ENCODE peak calls at places on chromosomes 13 and 19, in five cellular contexts. B is Peyer's patch, Z is right lobe of liver, M is pancreas, L is uterus. X is an unnamed sample.
A peak's percentile ranks its signal among the peaks of the same experiment; 100 is the strongest.

GRCh38 chr19:11513946-11514345 is 8.3 kb upstream of the ZNF653 start:
- DNase-seq in Z (no peak), L (no peak), M (no peak), B (no peak), X (no peak)

GRCh38 chr19:45202637-45203036 is 24.1 kb downstream of the BLOC1S3 start:
- DNase-seq in Z (no peak), M (no peak), B (no peak), L (no peak), X (no peak)

GRCh38 chr19:31095100-31095804 is 254.0 kb downstream of the TSHZ3 start:
- DNase-seq in L (no peak), Z (no peak), B (no peak), M (no peak), X (no peak)

GRCh38 chr19:1862424-1863307 is 713 bp downstream of the KLF16 start:
- DNase-seq in Z (peak; percentile 62), M (peak; percentile 56), L (no peak), B (peak; percentile 78), X (no peak)

GRCh38 chr13:97327071-97327470 is 104.9 kb downstream of the MBNL2 start:
- DNase-seq in M (no peak), Z (no peak), B (no peak), L (no peak), X (no peak)

GRCh38 chr13:51838235-51838846 is 6.6 kb downstream of the TMEM272 start:
- DNase-seq in M (no peak), Z (no peak), B (no peak), L (no peak), X (no peak)

GRCh38 chr13:20128459-20128927 is 32.4 kb downstream of the GJA3 start:
- DNase-seq in Z (peak; percentile 56), B (no peak), M (peak; percentile 57), L (no peak), X (no peak)

GRCh38 chr13:46343279-46343949 is 43.6 kb downstream of the RUBCNL start:
- DNase-seq in Z (no peak), B (no peak), M (no peak), L (no peak), X (no peak)

GRCh38 chr19:44072543-44073401 is 813 bp downstream of the ZNF284 start:
- DNase-seq in L (no peak), Z (no peak), B (no peak), M (no peak), X (no peak)

GRCh38 chr19:7926727-7927604 is 1.0 kb upstream of the CTXN1 start:
- DNase-seq in M (no peak), Z (peak; percentile 38), B (no peak), L (peak; percentile 50), X (no peak)

GRCh38 chr13:105083986-105084385 is 1451.5 kb downstream of the EFNB2 start:
- DNase-seq in Z (no peak), L (no peak), B (no peak), M (no peak), X (no peak)

GRCh38 chr13:42926555-42926954 is 65.5 kb downstream of the EPSTI1 start:
- DNase-seq in L (no peak), Z (no peak), B (no peak), M (no peak), X (no peak)

GRCh38 chr19:10289836-10290438 is at the start of gene ICAM5:
- DNase-seq in M (no peak), L (no peak), Z (no peak), B (no peak), X (no peak)

GRCh38 chr13:107421028-107421427 is 794.3 kb downstream of the LIG4 start:
- DNase-seq in M (no peak), L (no peak), B (no peak), Z (no peak), X (no peak)

GRCh38 chr13:46119883-46120614 is 15.2 kb upstream of the CPB2 start:
- DNase-seq in L (no peak), M (peak; percentile 29), Z (peak; percentile 22), B (no peak), X (no peak)

GRCh38 chr19:30049226-30049625 is 107.2 kb downstream of the URI1 start:
- DNase-seq in L (no peak), B (no peak), M (no peak), Z (no peak), X (no peak)

GRCh38 chr13:112213467-112214245 is 146.7 kb downstream of the SOX1 start:
- DNase-seq in Z (peak; percentile 89), L (no peak), M (peak; percentile 77), B (peak; percentile 79), X (no peak)

GRCh38 chr13:22064854-22065646 is 394.2 kb downstream of the FGF9 start:
- DNase-seq in M (no peak), B (no peak), Z (no peak), L (no peak), X (no peak)

GRCh38 chr13:61728468-61728867 is 312.8 kb upstream of the PCDH20 start:
- DNase-seq in Z (no peak), M (no peak), B (no peak), L (no peak), X (no peak)

GRCh38 chr19:16942583-16942982 is 53.8 kb downstream of the F2RL3 start:
- DNase-seq in M (no peak), L (no peak), Z (no peak), B (no peak), X (no peak)

GRCh38 chr13:90627813-90628212 is 719.7 kb upstream of the MIR17HG start:
- DNase-seq in M (no peak), Z (no peak), B (no peak), L (no peak), X (no peak)

GRCh38 chr13:24271231-24271610 is 38.2 kb upstream of the C1QTNF9 start:
- DNase-seq in L (no peak), Z (no peak), M (no peak), B (no peak), X (no peak)

GRCh38 chr19:40605201-40605971 is 4.2 kb downstream of the LTBP4 start:
- DNase-seq in M (peak; percentile 83), B (peak; percentile 95), Z (peak; percentile 82), L (peak; percentile 67), X (peak; percentile 72)

GRCh38 chr13:27027086-27027667 is 144.4 kb downstream of the USP12 start:
- DNase-seq in Z (no peak), L (no peak), B (no peak), M (no peak), X (no peak)

GRCh38 chr19:1221141-1221903 is 15.7 kb downstream of the STK11 start:
- DNase-seq in L (peak; percentile 48), Z (peak; percentile 76), M (peak; percentile 82), B (peak; percentile 71), X (peak; percentile 79)

GRCh38 chr19:18998276-18998675 is 35.0 kb downstream of the SUGP2 start:
- DNase-seq in Z (no peak), L (no peak), B (no peak), M (no peak), X (no peak)
- H3K36me3 ChIP-seq in Z (peaks cover 4% of the 10 kb centered on the region), L (no peaks in the 10 kb centered on the region), B (peaks cover 70% of the 10 kb centered on the region), M (no peaks in the 10 kb centered on the region), X (peaks cover 77% of the 10 kb centered on the region)

DNA sequence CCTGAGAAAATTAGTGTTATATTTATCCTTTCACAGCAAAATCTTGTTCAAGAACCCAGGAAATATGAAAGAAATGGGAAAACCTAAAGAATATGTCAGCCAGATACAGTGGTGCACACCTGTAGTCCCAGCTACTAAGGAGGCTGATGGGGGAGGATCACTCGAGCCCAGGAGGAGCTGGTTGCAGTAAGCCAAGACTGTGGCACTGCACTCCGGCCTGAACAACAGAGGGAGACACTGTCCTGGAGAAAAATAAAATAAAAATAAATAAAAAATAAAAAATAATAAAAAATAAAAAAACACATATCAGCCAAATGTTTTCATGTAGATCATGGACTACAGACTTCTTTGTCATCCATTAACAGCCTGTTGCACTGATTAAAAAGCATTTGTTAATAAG is 244.8 kb upstream of the KLHL1 start:
- DNase-seq in Z (no peak), B (no peak), L (no peak), M (no peak), X (no peak)
- TF ChIP-seq CTCF in Z (peak; percentile 44), B (peak; percentile 28), L (no peak), M (no peak), X (no peak)

GRCh38 chr19:18860302-18860700 is 28.5 kb downstream of the UPF1 start:
- DNase-seq in Z (no peak), M (no peak), L (no peak), B (no peak), X (no peak)
- H3K36me3 ChIP-seq in Z (peaks cover 23% of the 10 kb centered on the region), M (peaks cover 9% of the 10 kb centered on the region), L (no peaks in the 10 kb centered on the region), B (peaks cover 100% of the 10 kb centered on the region), X (peaks cover 100% of the 10 kb centered on the region)

DNA sequence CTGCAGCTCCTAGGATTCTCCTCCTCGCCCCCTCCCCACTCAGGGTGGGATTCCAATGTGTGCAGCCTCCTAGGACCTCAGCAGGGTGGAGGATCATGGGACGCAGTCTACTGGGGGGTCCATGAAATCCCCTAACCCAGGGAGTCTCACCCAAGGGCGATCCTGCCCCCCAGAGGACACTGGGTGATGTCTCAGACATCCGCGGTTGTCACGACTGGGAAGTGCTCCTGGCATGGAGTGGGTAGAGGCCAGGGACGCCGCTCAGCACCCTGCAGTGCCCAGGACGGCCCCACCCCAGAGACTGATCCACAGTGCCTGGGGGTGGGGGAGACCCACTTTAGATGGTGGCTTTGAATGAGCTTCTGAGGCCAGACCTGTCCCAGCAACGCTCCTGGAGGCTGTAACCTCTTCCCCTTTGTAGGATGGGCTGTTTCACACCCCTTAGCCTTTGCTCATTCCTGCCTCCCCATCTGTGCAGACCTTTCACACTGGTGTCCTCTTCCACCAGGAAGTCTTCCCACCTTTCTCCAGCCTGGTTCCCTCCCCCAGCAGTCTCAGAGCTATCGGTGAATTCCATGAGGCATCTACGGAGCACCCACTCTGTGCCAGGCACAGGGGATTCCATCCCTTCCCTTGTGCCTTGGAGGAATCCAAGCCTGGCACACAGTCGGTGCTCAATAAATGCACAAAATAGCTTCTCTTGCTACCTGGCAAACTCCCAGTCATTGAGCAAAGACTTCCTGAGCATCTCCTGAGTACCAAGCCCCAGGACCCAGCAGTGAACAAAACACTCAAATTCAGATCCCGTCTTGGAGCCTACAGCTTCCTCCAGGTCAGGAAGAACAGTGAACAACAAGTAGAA is 10.5 kb downstream of the SMIM24 start:
- DNase-seq in M (peak; percentile 22), L (no peak), B (no peak), Z (no peak), X (no peak)
- TF ChIP-seq CTCF in M (no peak), L (no peak), B (no peak), Z (peak; percentile 20), X (no peak)

DNA sequence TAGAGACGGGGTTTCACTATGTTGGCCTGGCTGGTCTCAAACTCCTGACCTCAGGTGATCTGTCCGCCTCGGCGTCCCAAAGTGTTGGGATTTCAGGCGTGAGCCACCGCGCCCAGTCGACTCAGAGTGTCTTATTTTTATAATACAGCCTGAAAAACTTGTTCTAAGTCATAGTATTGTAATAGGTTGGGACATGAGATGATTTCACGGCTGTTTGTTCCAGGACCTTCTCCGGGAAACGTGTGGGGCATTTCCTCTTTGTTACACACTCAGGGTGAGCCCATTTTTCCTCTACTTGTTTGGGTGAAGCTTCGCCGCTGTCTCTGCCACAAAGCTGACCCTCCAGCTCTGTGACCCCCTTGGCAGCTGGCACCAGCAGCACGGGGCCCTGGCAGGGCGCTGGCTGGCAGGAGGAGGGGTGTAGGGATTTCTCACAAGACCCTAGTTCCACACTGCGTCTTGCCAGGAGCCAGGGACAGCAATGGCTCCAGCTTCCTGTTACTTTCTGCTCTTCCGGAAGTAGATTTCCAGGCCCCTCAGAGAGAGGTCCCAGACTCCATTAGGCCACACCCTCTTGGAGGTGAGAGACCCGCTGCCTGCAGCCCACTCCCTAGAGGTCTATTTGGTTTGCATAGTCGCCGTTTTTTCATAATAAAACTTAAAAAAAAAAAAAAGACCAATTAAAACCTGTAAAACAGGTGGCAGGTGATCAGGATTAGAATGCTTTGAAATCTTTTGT is 15.6 kb downstream of the FGF21 start:
- DNase-seq in M (no peak), Z (no peak), L (no peak), B (no peak), X (no peak)
- H3K36me3 ChIP-seq in M (no peaks in the 10 kb centered on the region), Z (no peaks in the 10 kb centered on the region), L (no peaks in the 10 kb centered on the region), B (no peaks in the 10 kb centered on the region), X (no peaks in the 10 kb centered on the region)